ENCODE peak calls at places on chromosomes 5 and 9, in five cellular contexts. L, Y, C, R and T are unnamed samples.

GRCh38 chr5:97192580-97193421 is 9.8 kb upstream of the RIOK2 start:
- DNase-seq in C (no peak), Y (peak), L (peak), R (no peak), T (no peak)

GRCh38 chr9:83937861-83938455 is 16.7 kb upstream of the KIF27 start:
- DNase-seq in C (no peak), R (no peak), Y (no peak), L (peak), T (no peak)

GRCh38 chr9:113894166-113894565 is 18.1 kb downstream of the ZNF618 start:
- DNase-seq in L (no peak), C (no peak), Y (no peak), R (no peak), T (no peak)

GRCh38 chr9:33445389-33445881 is 2.0 kb downstream of the AQP3 start:
- DNase-seq in C (no peak), Y (no peak), L (peak), R (no peak), T (no peak)

GRCh38 chr5:61228229-61228628 is 66.0 kb upstream of the SMIM15 start:
- DNase-seq in Y (no peak), R (no peak), L (no peak), C (no peak), T (no peak)

GRCh38 chr9:27094640-27095039 is 14.4 kb upstream of the TEK start:
- DNase-seq in Y (no peak), L (no peak), C (no peak), R (no peak), T (no peak)

GRCh38 chr5:98777295-98777694 is 3.8 kb downstream of the RGMB start:
- DNase-seq in R (no peak), L (no peak), Y (no peak), C (no peak), T (no peak)

GRCh38 chr9:129556576-129557191 is 64.2 kb downstream of the C9orf50 start:
- DNase-seq in L (no peak), R (no peak), C (no peak), Y (no peak), T (no peak)

GRCh38 chr5:52894451-52894850 is 94.7 kb upstream of the ITGA2 start:
- DNase-seq in R (no peak), Y (no peak), C (no peak), L (no peak), T (no peak)

GRCh38 chr5:10233505-10233904 is 16.2 kb downstream of the ATPSCKMT start:
- DNase-seq in L (peak), C (no peak), R (no peak), Y (no peak), T (no peak)

GRCh38 chr5:68683632-68684035 is 410.2 kb upstream of the SLC30A5 start:
- DNase-seq in L (peak), C (no peak), Y (no peak), R (no peak), T (no peak)

GRCh38 chr9:80615964-80616363 is 1044.2 kb downstream of the TLE4 start:
- DNase-seq in R (no peak), Y (no peak), L (no peak), C (no peak), T (no peak)

GRCh38 chr9:129111762-129112151 is 542 bp downstream of the PTPA start:
- DNase-seq in Y (no peak), R (no peak), C (peak), L (peak), T (no peak)

GRCh38 chr9:112271466-112272098 is 61.8 kb downstream of the PTBP3 start:
- DNase-seq in C (no peak), L (no peak), Y (no peak), R (no peak), T (no peak)